ENCODE peak calls at places on chromosomes 16 and 17, in nine cellular contexts. One of them, this sample, is unnamed.

GRCh38 chr17:58318065-58318481 is 10.5 kb downstream of the TSPOAP1 start:
- DNase-seq in psoas muscle: no peak
- DNase-seq in GM13976: no peak
- DNase-seq in LNCaP clone FGC: no peak
- DNase-seq in choroid plexus epithelial cell: no peak
- DNase-seq in cardiac fibroblast: no peak
- DNase-seq in Panc1: no peak
- DNase-seq in progenitor cell of endocrine pancreas: no peak
- DNase-seq in A673: no peak
- DNase-seq in this sample: no peak

GRCh38 chr17:79612468-79613194 is 1.8 kb upstream of the RBFOX3 start:
- DNase-seq in psoas muscle: no peak
- DNase-seq in GM13976: peak
- DNase-seq in LNCaP clone FGC: peak
- DNase-seq in choroid plexus epithelial cell: peak
- DNase-seq in cardiac fibroblast: peak
- DNase-seq in Panc1: no peak
- DNase-seq in progenitor cell of endocrine pancreas: peak
- DNase-seq in A673: peak
- DNase-seq in this sample: peak

GRCh38 chr17:57955183-57955952 is at the start of gene CUEDC1:
- DNase-seq in psoas muscle: peak
- DNase-seq in GM13976: peak
- DNase-seq in LNCaP clone FGC: no peak
- DNase-seq in choroid plexus epithelial cell: peak
- DNase-seq in cardiac fibroblast: peak
- DNase-seq in Panc1: no peak
- DNase-seq in progenitor cell of endocrine pancreas: peak
- DNase-seq in A673: peak
- DNase-seq in this sample: peak

GRCh38 chr16:22191966-22192260 is 14.2 kb upstream of the EEF2K start:
- DNase-seq in psoas muscle: peak
- DNase-seq in GM13976: no peak
- DNase-seq in LNCaP clone FGC: no peak
- DNase-seq in choroid plexus epithelial cell: peak
- DNase-seq in cardiac fibroblast: peak
- DNase-seq in Panc1: no peak
- DNase-seq in progenitor cell of endocrine pancreas: no peak
- DNase-seq in A673: no peak
- DNase-seq in this sample: no peak

GRCh38 chr17:81256616-81257015 is 17.5 kb downstream of the NDUFAF8 start:
- DNase-seq in psoas muscle: no peak
- DNase-seq in GM13976: no peak
- DNase-seq in LNCaP clone FGC: no peak
- DNase-seq in choroid plexus epithelial cell: peak
- DNase-seq in cardiac fibroblast: peak
- DNase-seq in Panc1: no peak
- DNase-seq in progenitor cell of endocrine pancreas: no peak
- DNase-seq in A673: no peak
- DNase-seq in this sample: peak

GRCh38 chr16:29877266-29877961 is 14.4 kb upstream of the CDIPT start:
- DNase-seq in psoas muscle: no peak
- DNase-seq in GM13976: peak
- DNase-seq in LNCaP clone FGC: no peak
- DNase-seq in choroid plexus epithelial cell: peak
- DNase-seq in cardiac fibroblast: peak
- DNase-seq in Panc1: no peak
- DNase-seq in progenitor cell of endocrine pancreas: no peak
- DNase-seq in A673: peak
- DNase-seq in this sample: peak

GRCh38 chr17:27817731-27818130 is 17.4 kb upstream of the NOS2 start:
- DNase-seq in psoas muscle: no peak
- DNase-seq in GM13976: no peak
- DNase-seq in LNCaP clone FGC: no peak
- DNase-seq in choroid plexus epithelial cell: no peak
- DNase-seq in cardiac fibroblast: peak
- DNase-seq in Panc1: no peak
- DNase-seq in progenitor cell of endocrine pancreas: no peak
- DNase-seq in A673: no peak
- DNase-seq in this sample: no peak

GRCh38 chr17:28112199-28112995 is 69.9 kb downstream of the NLK start:
- DNase-seq in psoas muscle: no peak
- DNase-seq in GM13976: no peak
- DNase-seq in LNCaP clone FGC: no peak
- DNase-seq in choroid plexus epithelial cell: peak
- DNase-seq in cardiac fibroblast: peak
- DNase-seq in Panc1: no peak
- DNase-seq in progenitor cell of endocrine pancreas: no peak
- DNase-seq in A673: peak
- DNase-seq in this sample: peak

GRCh38 chr17:15913826-15914225 is 31.1 kb upstream of the ADORA2B start:
- DNase-seq in psoas muscle: no peak
- DNase-seq in GM13976: no peak
- DNase-seq in LNCaP clone FGC: no peak
- DNase-seq in choroid plexus epithelial cell: no peak
- DNase-seq in cardiac fibroblast: no peak
- DNase-seq in Panc1: no peak
- DNase-seq in progenitor cell of endocrine pancreas: no peak
- DNase-seq in A673: no peak
- DNase-seq in this sample: peak

GRCh38 chr17:76866774-76867577 is 1.2 kb upstream of the MGAT5B start:
- DNase-seq in psoas muscle: no peak
- DNase-seq in GM13976: no peak
- DNase-seq in LNCaP clone FGC: no peak
- DNase-seq in choroid plexus epithelial cell: peak
- DNase-seq in cardiac fibroblast: peak
- DNase-seq in Panc1: no peak
- DNase-seq in progenitor cell of endocrine pancreas: no peak
- DNase-seq in A673: no peak
- DNase-seq in this sample: peak

GRCh38 chr16:86772671-86773338 is 194.5 kb downstream of the FOXL1 start:
- DNase-seq in psoas muscle: peak
- DNase-seq in GM13976: no peak
- DNase-seq in LNCaP clone FGC: no peak
- DNase-seq in choroid plexus epithelial cell: peak
- DNase-seq in cardiac fibroblast: peak
- DNase-seq in Panc1: no peak
- DNase-seq in progenitor cell of endocrine pancreas: no peak
- DNase-seq in A673: peak
- DNase-seq in this sample: no peak

GRCh38 chr16:49638696-49639629 is 216.9 kb downstream of the ZNF423 start:
- DNase-seq in psoas muscle: peak
- DNase-seq in GM13976: no peak
- DNase-seq in LNCaP clone FGC: no peak
- DNase-seq in choroid plexus epithelial cell: peak
- DNase-seq in cardiac fibroblast: peak
- DNase-seq in Panc1: no peak
- DNase-seq in progenitor cell of endocrine pancreas: no peak
- DNase-seq in A673: no peak
- DNase-seq in this sample: no peak

GRCh38 chr16:75280331-75280804 is 28.9 kb upstream of the BCAR1 start:
- DNase-seq in psoas muscle: no peak
- DNase-seq in GM13976: no peak
- DNase-seq in LNCaP clone FGC: no peak
- DNase-seq in choroid plexus epithelial cell: no peak
- DNase-seq in cardiac fibroblast: no peak
- DNase-seq in Panc1: no peak
- DNase-seq in progenitor cell of endocrine pancreas: no peak
- DNase-seq in A673: no peak
- DNase-seq in this sample: no peak

GRCh38 chr16:12141073-12141472 is 164.5 kb downstream of the SNX29 start:
- DNase-seq in psoas muscle: no peak
- DNase-seq in GM13976: no peak
- DNase-seq in LNCaP clone FGC: no peak
- DNase-seq in choroid plexus epithelial cell: no peak
- DNase-seq in cardiac fibroblast: no peak
- DNase-seq in Panc1: no peak
- DNase-seq in progenitor cell of endocrine pancreas: no peak
- DNase-seq in A673: no peak
- DNase-seq in this sample: no peak

GRCh38 chr17:80474231-80474932 is 2.0 kb downstream of the NPTX1 start:
- DNase-seq in psoas muscle: no peak
- DNase-seq in GM13976: no peak
- DNase-seq in LNCaP clone FGC: peak
- DNase-seq in choroid plexus epithelial cell: peak
- DNase-seq in cardiac fibroblast: peak
- DNase-seq in Panc1: no peak
- DNase-seq in progenitor cell of endocrine pancreas: no peak
- DNase-seq in A673: peak
- DNase-seq in this sample: peak

GRCh38 chr17:76124582-76125390 is 16.3 kb downstream of the FOXJ1 start:
- DNase-seq in psoas muscle: no peak
- DNase-seq in GM13976: no peak
- DNase-seq in LNCaP clone FGC: no peak
- DNase-seq in choroid plexus epithelial cell: peak
- DNase-seq in cardiac fibroblast: no peak
- DNase-seq in Panc1: no peak
- DNase-seq in progenitor cell of endocrine pancreas: no peak
- DNase-seq in A673: peak
- DNase-seq in this sample: no peak

GRCh38 chr17:11874756-11875155 is 122.5 kb downstream of the ZNF18 start:
- DNase-seq in psoas muscle: no peak
- DNase-seq in GM13976: no peak
- DNase-seq in LNCaP clone FGC: no peak
- DNase-seq in choroid plexus epithelial cell: no peak
- DNase-seq in cardiac fibroblast: no peak
- DNase-seq in Panc1: no peak
- DNase-seq in progenitor cell of endocrine pancreas: no peak
- DNase-seq in A673: no peak
- DNase-seq in this sample: no peak

GRCh38 chr17:11882716-11883115 is 114.6 kb downstream of the ZNF18 start:
- DNase-seq in psoas muscle: no peak
- DNase-seq in GM13976: no peak
- DNase-seq in LNCaP clone FGC: no peak
- DNase-seq in choroid plexus epithelial cell: no peak
- DNase-seq in cardiac fibroblast: no peak
- DNase-seq in Panc1: no peak
- DNase-seq in progenitor cell of endocrine pancreas: no peak
- DNase-seq in A673: no peak
- DNase-seq in this sample: no peak

GRCh38 chr17:11885051-11885450 is 112.2 kb downstream of the ZNF18 start:
- DNase-seq in psoas muscle: no peak
- DNase-seq in GM13976: no peak
- DNase-seq in LNCaP clone FGC: no peak
- DNase-seq in choroid plexus epithelial cell: no peak
- DNase-seq in cardiac fibroblast: no peak
- DNase-seq in Panc1: no peak
- DNase-seq in progenitor cell of endocrine pancreas: no peak
- DNase-seq in A673: no peak
- DNase-seq in this sample: no peak

DNA sequence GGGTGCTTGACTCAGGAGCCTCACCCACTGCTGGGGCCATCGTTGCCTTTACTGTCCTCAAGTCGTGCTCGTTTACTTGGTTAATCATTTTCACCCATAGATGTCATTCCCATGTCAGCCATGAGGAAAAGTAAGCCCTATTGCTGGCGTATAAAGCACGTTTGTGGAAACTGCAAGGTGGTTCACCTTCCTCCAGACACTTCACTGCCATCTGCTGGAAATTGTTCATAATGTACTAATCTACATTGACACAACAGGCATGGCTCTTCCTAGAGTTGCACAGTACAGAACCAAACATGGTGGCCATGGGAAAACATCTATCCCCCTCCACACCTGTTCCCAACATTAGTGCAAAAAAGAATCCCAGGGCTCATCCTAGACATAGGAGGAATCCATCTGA is 116.6 kb downstream of the ZNF18 start:
- DNase-seq in psoas muscle: no peak
- DNase-seq in GM13976: no peak
- DNase-seq in LNCaP clone FGC: peak
- DNase-seq in choroid plexus epithelial cell: peak
- DNase-seq in cardiac fibroblast: no peak
- DNase-seq in Panc1: no peak
- DNase-seq in progenitor cell of endocrine pancreas: no peak
- DNase-seq in A673: peak
- DNase-seq in this sample: no peak
- TF ChIP-seq CTCF in psoas muscle: no peak
- TF ChIP-seq CTCF in GM13976: no peak
- TF ChIP-seq CTCF in LNCaP clone FGC: peak
- TF ChIP-seq CTCF in choroid plexus epithelial cell: no peak
- TF ChIP-seq CTCF in cardiac fibroblast: no peak
- TF ChIP-seq CTCF in Panc1: peak
- TF ChIP-seq CTCF in progenitor cell of endocrine pancreas: peak
- TF ChIP-seq CTCF in A673: peak
- TF ChIP-seq CTCF in this sample: no peak

DNA sequence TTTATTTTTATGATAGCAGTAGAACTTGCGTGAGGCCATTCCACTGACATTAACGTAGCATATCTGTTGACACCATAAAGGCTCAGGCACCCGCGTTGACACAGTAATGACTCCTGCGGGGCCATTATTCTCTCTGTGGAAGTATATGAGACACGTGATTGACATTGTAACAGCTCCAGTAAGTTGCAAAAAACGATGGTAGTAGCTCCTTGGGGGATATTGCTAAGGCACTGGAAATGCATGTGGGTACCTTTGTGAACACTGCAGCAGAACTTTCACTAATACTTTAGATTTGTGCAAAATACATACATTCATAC is 918.8 kb upstream of the CDH8 start:
- DNase-seq in psoas muscle: no peak
- DNase-seq in GM13976: no peak
- DNase-seq in LNCaP clone FGC: no peak
- DNase-seq in choroid plexus epithelial cell: no peak
- DNase-seq in cardiac fibroblast: no peak
- DNase-seq in Panc1: no peak
- DNase-seq in progenitor cell of endocrine pancreas: no peak
- DNase-seq in A673: no peak
- DNase-seq in this sample: no peak
- TF ChIP-seq CTCF in psoas muscle: no peak
- TF ChIP-seq CTCF in GM13976: no peak
- TF ChIP-seq CTCF in LNCaP clone FGC: no peak
- TF ChIP-seq CTCF in choroid plexus epithelial cell: no peak
- TF ChIP-seq CTCF in cardiac fibroblast: no peak
- TF ChIP-seq CTCF in Panc1: no peak
- TF ChIP-seq CTCF in progenitor cell of endocrine pancreas: no peak
- TF ChIP-seq CTCF in A673: no peak
- TF ChIP-seq CTCF in this sample: no peak

GRCh38 chr16:5062790-5063765 is 2.7 kb downstream of the C16orf89 start:
- DNase-seq in psoas muscle: no peak
- DNase-seq in GM13976: no peak
- DNase-seq in LNCaP clone FGC: no peak
- DNase-seq in choroid plexus epithelial cell: no peak
- DNase-seq in cardiac fibroblast: no peak
- DNase-seq in Panc1: no peak
- DNase-seq in progenitor cell of endocrine pancreas: no peak
- DNase-seq in A673: no peak
- DNase-seq in this sample: no peak
- TF ChIP-seq CTCF in psoas muscle: no peak
- TF ChIP-seq CTCF in GM13976: no peak
- TF ChIP-seq CTCF in LNCaP clone FGC: peak
- TF ChIP-seq CTCF in choroid plexus epithelial cell: no peak
- TF ChIP-seq CTCF in cardiac fibroblast: no peak
- TF ChIP-seq CTCF in Panc1: no peak
- TF ChIP-seq CTCF in progenitor cell of endocrine pancreas: no peak
- TF ChIP-seq CTCF in A673: no peak
- TF ChIP-seq CTCF in this sample: no peak

DNA sequence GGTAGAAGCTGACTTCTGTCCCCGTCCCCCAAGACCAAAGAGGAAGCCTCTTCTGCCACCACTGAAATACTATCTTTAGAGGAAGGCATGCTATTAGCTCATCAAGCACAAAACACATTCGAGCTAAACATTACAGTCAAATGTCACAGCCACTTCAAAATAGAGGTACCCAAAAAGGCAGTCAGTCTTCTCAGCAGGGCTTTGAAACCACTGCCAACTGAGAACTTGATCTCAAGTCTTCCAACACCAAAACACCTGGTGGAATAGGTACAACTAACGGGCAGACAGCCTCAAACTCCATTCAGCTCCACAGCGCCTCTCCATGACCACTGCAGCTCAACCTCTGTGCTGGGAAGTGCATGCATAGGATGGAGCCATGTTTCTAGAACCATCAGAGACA is 36.0 kb downstream of the ZFHX3 start:
- DNase-seq in psoas muscle: no peak
- DNase-seq in GM13976: no peak
- DNase-seq in LNCaP clone FGC: no peak
- DNase-seq in choroid plexus epithelial cell: no peak
- DNase-seq in cardiac fibroblast: no peak
- DNase-seq in Panc1: no peak
- DNase-seq in progenitor cell of endocrine pancreas: no peak
- DNase-seq in A673: no peak
- DNase-seq in this sample: no peak
- TF ChIP-seq CTCF in psoas muscle: peak
- TF ChIP-seq CTCF in GM13976: no peak
- TF ChIP-seq CTCF in LNCaP clone FGC: no peak
- TF ChIP-seq CTCF in choroid plexus epithelial cell: peak
- TF ChIP-seq CTCF in cardiac fibroblast: no peak
- TF ChIP-seq CTCF in Panc1: no peak
- TF ChIP-seq CTCF in progenitor cell of endocrine pancreas: no peak
- TF ChIP-seq CTCF in A673: no peak
- TF ChIP-seq CTCF in this sample: no peak